ENCODE peak calls at places on chromosomes 11 and 22, in four cellular contexts. One of them, this sample, is unnamed.

GRCh38 chr11:35387341-35387982 is 31.9 kb downstream of the SLC1A2 start:
- DNase-seq in effector memory CD8-positive, alpha-beta T cell: no peak
- DNase-seq in effector memory CD4-positive, alpha-beta T cell: no peak
- DNase-seq in T-helper 2 cell: no peak
- DNase-seq in this sample: no peak

GRCh38 chr11:67631427-67631826 is 1.7 kb upstream of the NUDT8 start:
- DNase-seq in effector memory CD8-positive, alpha-beta T cell: no peak
- DNase-seq in effector memory CD4-positive, alpha-beta T cell: no peak
- DNase-seq in T-helper 2 cell: no peak
- DNase-seq in this sample: no peak

GRCh38 chr22:23067023-23067650 is 3.2 kb upstream of the GNAZ start:
- DNase-seq in effector memory CD8-positive, alpha-beta T cell: no peak
- DNase-seq in effector memory CD4-positive, alpha-beta T cell: no peak
- DNase-seq in T-helper 2 cell: no peak
- DNase-seq in this sample: no peak

GRCh38 chr11:33039274-33040126 is at the start of gene TCP11L1:
- DNase-seq in effector memory CD8-positive, alpha-beta T cell: peak
- DNase-seq in effector memory CD4-positive, alpha-beta T cell: peak
- DNase-seq in T-helper 2 cell: peak
- DNase-seq in this sample: peak

GRCh38 chr11:102361100-102362021 is 14.3 kb downstream of the BIRC2 start:
- DNase-seq in effector memory CD8-positive, alpha-beta T cell: peak
- DNase-seq in effector memory CD4-positive, alpha-beta T cell: no peak
- DNase-seq in T-helper 2 cell: no peak
- DNase-seq in this sample: no peak

GRCh38 chr11:79973701-79974626 is 533.1 kb upstream of the TENM4 start:
- DNase-seq in effector memory CD8-positive, alpha-beta T cell: no peak
- DNase-seq in effector memory CD4-positive, alpha-beta T cell: no peak
- DNase-seq in T-helper 2 cell: no peak
- DNase-seq in this sample: no peak

GRCh38 chr22:24214467-24215285 is 30.2 kb downstream of the GGT5 start:
- DNase-seq in effector memory CD8-positive, alpha-beta T cell: no peak
- DNase-seq in effector memory CD4-positive, alpha-beta T cell: no peak
- DNase-seq in T-helper 2 cell: no peak
- DNase-seq in this sample: no peak

GRCh38 chr11:101458161-101458560 is 125.6 kb downstream of the TRPC6 start:
- DNase-seq in effector memory CD8-positive, alpha-beta T cell: no peak
- DNase-seq in effector memory CD4-positive, alpha-beta T cell: no peak
- DNase-seq in T-helper 2 cell: no peak
- DNase-seq in this sample: no peak

GRCh38 chr22:48742556-48743343 is 1084.9 kb downstream of the BRD1 start:
- DNase-seq in effector memory CD8-positive, alpha-beta T cell: no peak
- DNase-seq in effector memory CD4-positive, alpha-beta T cell: no peak
- DNase-seq in T-helper 2 cell: no peak
- DNase-seq in this sample: no peak

GRCh38 chr11:57639321-57640067 is 10.2 kb downstream of the YPEL4 start:
- DNase-seq in effector memory CD8-positive, alpha-beta T cell: no peak
- DNase-seq in effector memory CD4-positive, alpha-beta T cell: no peak
- DNase-seq in T-helper 2 cell: no peak
- DNase-seq in this sample: no peak

GRCh38 chr11:2942447-2942846 is 13.2 kb upstream of the PHLDA2 start:
- DNase-seq in effector memory CD8-positive, alpha-beta T cell: no peak
- DNase-seq in effector memory CD4-positive, alpha-beta T cell: no peak
- DNase-seq in T-helper 2 cell: no peak
- DNase-seq in this sample: no peak

GRCh38 chr11:128548655-128549255 is 38.6 kb downstream of the ETS1 start:
- DNase-seq in effector memory CD8-positive, alpha-beta T cell: no peak
- DNase-seq in effector memory CD4-positive, alpha-beta T cell: no peak
- DNase-seq in T-helper 2 cell: no peak
- DNase-seq in this sample: no peak

GRCh38 chr11:22681281-22681812 is 14.9 kb downstream of the GAS2 start:
- DNase-seq in effector memory CD8-positive, alpha-beta T cell: no peak
- DNase-seq in effector memory CD4-positive, alpha-beta T cell: no peak
- DNase-seq in T-helper 2 cell: no peak
- DNase-seq in this sample: no peak

GRCh38 chr11:122242731-122243130 is 126.7 kb upstream of the BLID start:
- DNase-seq in effector memory CD8-positive, alpha-beta T cell: no peak
- DNase-seq in effector memory CD4-positive, alpha-beta T cell: no peak
- DNase-seq in T-helper 2 cell: no peak
- DNase-seq in this sample: no peak

GRCh38 chr11:44963071-44963575 is 12.4 kb upstream of the TP53I11 start:
- DNase-seq in effector memory CD8-positive, alpha-beta T cell: no peak
- DNase-seq in effector memory CD4-positive, alpha-beta T cell: no peak
- DNase-seq in T-helper 2 cell: no peak
- DNase-seq in this sample: no peak

GRCh38 chr11:44596541-44597276 is 31.2 kb downstream of the CD82 start:
- DNase-seq in effector memory CD8-positive, alpha-beta T cell: peak
- DNase-seq in effector memory CD4-positive, alpha-beta T cell: peak
- DNase-seq in T-helper 2 cell: peak
- DNase-seq in this sample: peak

GRCh38 chr11:130840683-130841082 is 75.6 kb downstream of the SNX19 start:
- DNase-seq in effector memory CD8-positive, alpha-beta T cell: no peak
- DNase-seq in effector memory CD4-positive, alpha-beta T cell: no peak
- DNase-seq in T-helper 2 cell: no peak
- DNase-seq in this sample: no peak

GRCh38 chr22:37626144-37626543 is 13.3 kb upstream of the SH3BP1 start:
- DNase-seq in effector memory CD8-positive, alpha-beta T cell: no peak
- DNase-seq in effector memory CD4-positive, alpha-beta T cell: no peak
- DNase-seq in T-helper 2 cell: no peak
- DNase-seq in this sample: no peak

GRCh38 chr11:35031869-35032268 is 107.1 kb upstream of the CD44 start:
- DNase-seq in effector memory CD8-positive, alpha-beta T cell: no peak
- DNase-seq in effector memory CD4-positive, alpha-beta T cell: no peak
- DNase-seq in T-helper 2 cell: no peak
- DNase-seq in this sample: no peak

GRCh38 chr22:50544078-50544745 is 1.5 kb upstream of the KLHDC7B start:
- DNase-seq in effector memory CD8-positive, alpha-beta T cell: peak
- DNase-seq in effector memory CD4-positive, alpha-beta T cell: peak
- DNase-seq in T-helper 2 cell: peak
- DNase-seq in this sample: peak